ENCODE peak calls at places on chromosomes 6 and 20, in five cellular contexts. N, L, B, V and R are unnamed samples.

GRCh38 chr6:105029581-105029980 is 72.7 kb downstream of the LIN28B start:
- DNase-seq in L (no peak), V (no peak), N (no peak), B (no peak), R (no peak)

GRCh38 chr6:2158596-2159271 is 86.7 kb downstream of the GMDS start:
- DNase-seq in B (no peak), N (no peak), V (no peak), L (no peak), R (no peak)

GRCh38 chr20:49248301-49248700 is 29.1 kb downstream of the DDX27 start:
- DNase-seq in V (no peak), L (no peak), N (no peak), B (no peak), R (no peak)

GRCh38 chr6:38599966-38600550 is 39.7 kb downstream of the BTBD9 start:
- DNase-seq in V (no peak), B (no peak), L (peak; percentile 37), N (no peak), R (no peak)

GRCh38 chr6:134374486-134374885 is 56.6 kb upstream of the SGK1 start:
- DNase-seq in N (no peak), L (no peak), B (no peak), V (no peak), R (no peak)

GRCh38 chr6:130760006-130760405 is 67.2 kb upstream of the SMLR1 start:
- DNase-seq in L (no peak), V (no peak), B (no peak), N (no peak), R (no peak)

GRCh38 chr20:39660251-39660650 is 698.1 kb downstream of the DHX35 start:
- DNase-seq in L (no peak), B (no peak), V (no peak), N (no peak), R (no peak)

GRCh38 chr6:9494864-9495263 is 920.0 kb downstream of the TFAP2A start:
- DNase-seq in N (no peak), V (no peak), L (no peak), B (no peak), R (no peak)

GRCh38 chr6:30200551-30201281 is 12.5 kb downstream of the TRIM26 start:
- DNase-seq in N (no peak), V (no peak), L (no peak), B (peak; percentile 61), R (no peak)

GRCh38 chr20:52103911-52104545 is 87.6 kb downstream of the ZFP64 start:
- DNase-seq in L (no peak), B (no peak), N (no peak), V (no peak), R (no peak)

GRCh38 chr6:39102024-39102820 is 12.8 kb downstream of the SAYSD1 start:
- DNase-seq in V (peak; percentile 51), B (peak; percentile 36), N (no peak), L (no peak), R (no peak)

GRCh38 chr20:20864346-20865096 is 152.1 kb upstream of the RALGAPA2 start:
- DNase-seq in N (no peak), L (no peak), V (no peak), B (no peak), R (no peak)

GRCh38 chr6:16803294-16804006 is 42.2 kb upstream of the ATXN1 start:
- DNase-seq in B (no peak), V (peak; percentile 21), N (no peak), L (peak; percentile 66), R (peak; percentile 60)

GRCh38 chr6:32785781-32786533 is 22.6 kb upstream of the HLA-DQB2 start:
- DNase-seq in V (peak; percentile 68), B (no peak), N (no peak), L (peak; percentile 38), R (peak; percentile 22)

GRCh38 chr20:45318386-45318939 is 10.4 kb upstream of the MATN4 start:
- DNase-seq in N (no peak), V (no peak), B (no peak), L (no peak), R (no peak)

GRCh38 chr6:33860706-33861474 is 57.1 kb upstream of the MLN start:
- DNase-seq in B (peak; percentile 17), V (peak; percentile 15), N (no peak), L (no peak), R (no peak)

GRCh38 chr20:48605364-48606116 is 222.3 kb downstream of the PREX1 start:
- DNase-seq in L (no peak), B (peak; percentile 6), V (no peak), N (no peak), R (no peak)

GRCh38 chr6:24489881-24490280 is 503 bp upstream of the GPLD1 start:
- DNase-seq in L (no peak), B (no peak), N (no peak), V (peak; percentile 65), R (no peak)

GRCh38 chr20:33852971-33853813 is 42.0 kb downstream of the CHMP4B start:
- DNase-seq in N (no peak), V (no peak), L (no peak), B (no peak), R (no peak)

GRCh38 chr6:24426729-24427446 is 24.2 kb downstream of the MRS2 start:
- DNase-seq in V (no peak), L (no peak), B (no peak), N (no peak), R (no peak)

GRCh38 chr6:69866351-69867074 is at the start of gene COL19A1:
- DNase-seq in N (peak; percentile 3), B (peak; percentile 74), L (peak; percentile 31), V (peak; percentile 18), R (no peak)

GRCh38 chr6:36328600-36328999 is 8.1 kb downstream of the BNIP5 start:
- DNase-seq in V (no peak), N (no peak), B (no peak), L (no peak), R (no peak)

DNA sequence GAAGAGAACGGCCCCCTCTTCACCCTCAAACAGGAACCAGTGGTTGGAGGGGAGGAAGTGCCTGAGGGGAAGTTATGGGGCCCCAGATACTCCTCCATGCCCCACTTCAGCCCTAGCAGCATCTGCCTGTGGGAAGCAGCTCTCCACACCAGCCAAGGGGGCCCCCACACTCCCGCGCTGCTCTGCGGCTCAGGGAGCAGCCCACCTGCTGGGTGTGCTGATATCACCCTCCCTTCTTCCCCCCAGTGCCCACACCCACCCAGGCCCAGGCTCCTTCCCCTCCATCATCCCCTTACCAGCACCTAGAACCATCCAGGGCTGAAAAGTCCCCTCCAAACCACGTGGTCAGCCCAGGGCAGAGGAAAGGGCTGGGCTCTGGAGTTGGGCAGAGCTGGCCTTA is 519 bp downstream of the LST1 start:
- DNase-seq in B (peak; percentile 70), L (peak; percentile 38), V (peak; percentile 32), N (no peak), R (no peak)
- TF ChIP-seq POLR2A in B (no peak), L (no peak), V (no peak), N (no peak), R (no peak)

GRCh38 chr6:7899889-7900213 is 10.7 kb downstream of the TXNDC5 start:
- DNase-seq in N (no peak), B (no peak), V (no peak), L (no peak), R (no peak)
- TF ChIP-seq POLR2A in N (no peak), B (no peak), V (no peak), L (no peak), R (no peak)

DNA sequence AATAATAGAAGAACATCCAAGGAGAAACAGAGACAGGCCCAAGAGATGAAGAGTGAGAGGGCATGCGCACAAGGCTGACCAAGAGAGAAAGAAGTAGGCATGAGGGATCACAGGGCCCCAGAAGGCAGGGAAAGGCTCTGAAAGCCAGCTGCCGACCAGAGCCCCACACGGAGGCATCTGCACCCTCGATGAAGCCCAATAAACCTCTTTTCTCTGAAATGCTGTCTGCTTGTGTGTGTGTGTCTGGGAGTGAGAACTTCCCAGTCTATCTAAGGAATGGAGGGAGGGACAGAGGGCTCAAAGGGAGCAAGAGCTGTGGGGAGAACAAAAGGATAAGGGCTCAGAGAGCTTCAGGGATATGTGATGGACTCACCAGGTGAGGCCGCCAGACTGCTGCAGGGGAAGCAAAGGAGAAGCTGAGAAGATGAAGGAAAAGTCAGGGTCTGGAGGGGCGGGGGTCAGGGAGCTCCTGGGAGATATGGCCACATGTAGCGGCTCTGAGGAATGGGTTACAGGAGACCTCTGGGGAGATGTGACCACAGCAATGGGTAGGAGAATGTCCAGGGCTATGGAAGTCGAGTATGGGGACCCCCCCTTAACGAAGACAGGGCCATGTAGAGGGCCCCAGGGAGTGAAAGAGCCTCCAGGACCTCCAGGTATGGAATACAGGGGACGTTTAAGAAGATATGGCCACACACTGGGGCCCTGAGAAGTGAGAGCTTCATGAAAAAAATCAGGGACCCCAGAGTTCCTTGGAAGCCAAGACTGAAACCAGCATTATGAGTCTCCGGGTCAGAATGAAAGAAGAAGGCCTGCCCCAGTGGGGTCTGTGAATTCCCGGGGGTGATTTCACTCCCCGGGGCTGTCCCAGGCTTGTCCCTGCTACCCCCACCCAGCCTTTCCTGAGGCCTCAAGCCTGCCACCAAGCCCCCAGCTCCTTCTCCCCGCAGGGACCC is 981 bp upstream of the TNF start:
- DNase-seq in B (no peak), L (no peak), N (no peak), V (no peak), R (no peak)
- TF ChIP-seq POLR2A in B (no peak), L (no peak), N (no peak), V (no peak), R (no peak)

DNA sequence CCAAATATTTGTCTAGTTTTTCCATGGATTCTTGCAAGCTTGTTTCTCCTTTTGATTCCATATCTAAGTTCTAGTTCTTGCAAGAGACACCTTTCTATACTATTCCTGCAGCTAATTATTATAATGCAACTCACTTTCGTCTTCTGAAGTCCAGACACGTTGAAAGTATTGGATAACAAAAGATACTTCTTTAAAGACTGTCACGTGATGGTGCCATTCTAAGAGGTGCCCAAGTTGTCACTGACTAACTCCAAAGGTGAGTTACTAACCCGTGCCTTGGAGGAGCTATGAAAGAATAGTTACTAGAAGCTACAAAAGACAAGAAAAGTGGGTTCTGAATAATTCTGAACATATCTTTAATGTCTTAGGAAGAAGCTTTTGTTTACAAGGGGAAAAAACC is 322.6 kb downstream of the HDGFL1 start:
- DNase-seq in N (no peak), V (no peak), L (no peak), B (no peak), R (no peak)
- TF ChIP-seq POLR2A in N (no peak), V (no peak), L (no peak), B (no peak), R (no peak)